ENCODE peak calls at places on chromosome 14, in four cellular contexts. M is stimulated activated CD4-positive, alpha-beta T cell treated with anti-CD3 and anti-CD28 coated beads, TNF-alpha, amount 100 ng/mL, for 4 hours; A is AG09319; J is LoVo. C is an unnamed sample.

GRCh38 chr14:56367416-56367815 is 212.2 kb upstream of the TMEM260 start:
- DNase-seq in J (no peak), M (no peak), A (no peak), C (no peak)

GRCh38 chr14:50773632-50774541 is 57.1 kb downstream of the NIN start:
- DNase-seq in M (no peak), J (peak), A (no peak), C (no peak)

GRCh38 chr14:23829736-23830474 is 123.7 kb upstream of the DHRS4 start:
- DNase-seq in M (no peak), J (peak), A (peak), C (peak)

GRCh38 chr14:80940146-80940545 is 1.4 kb downstream of the CEP128 start:
- DNase-seq in J (no peak), M (no peak), A (no peak), C (no peak)

GRCh38 chr14:60980811-60981625 is at the start of the genes SLC38A6 and TRMT5:
- DNase-seq in M (peak), J (peak), A (peak), C (peak)

GRCh38 chr14:95533391-95533821 is 1.4 kb upstream of the GLRX5 start:
- DNase-seq in J (no peak), M (no peak), A (no peak), C (no peak)

GRCh38 chr14:66281036-66281776 is 205.0 kb upstream of the CCDC196 start:
- DNase-seq in A (no peak), M (no peak), J (no peak), C (no peak)

GRCh38 chr14:33792387-33793368 is 158.2 kb downstream of the EGLN3 start:
- DNase-seq in A (peak), M (peak), J (peak), C (peak)

GRCh38 chr14:60304509-60304908 is 55.5 kb downstream of the PPM1A start:
- DNase-seq in M (no peak), J (no peak), A (no peak), C (no peak)

GRCh38 chr14:94458558-94459200 is 6.1 kb upstream of the SERPINA11 start:
- DNase-seq in A (no peak), M (no peak), J (no peak), C (no peak)

C was measured in HCT116.